ENCODE peak calls at places on chromosomes 2 and 18, in eight cellular contexts. F, I, J, G, T, E, U and S are unnamed samples.

GRCh38 chr2:100011272-100011711 is 131.1 kb downstream of the AFF3 start:
- DNase-seq in F (no peak), I (no peak), J (no peak), G (no peak), T (peak), E (no peak), U (no peak), S (no peak)

GRCh38 chr2:174605687-174606086 is 8.1 kb upstream of the WIPF1 start:
- DNase-seq in F (no peak), I (no peak), J (peak), G (no peak), T (no peak), E (no peak), U (no peak), S (no peak)

GRCh38 chr2:121075006-121075545 is 209.9 kb downstream of the TFCP2L1 start:
- DNase-seq in F (peak), I (peak), J (peak), G (no peak), T (peak), E (peak), U (peak), S (no peak)

GRCh38 chr2:105929506-105929905 is 184.8 kb downstream of the NCK2 start:
- DNase-seq in F (no peak), I (no peak), J (peak), G (no peak), T (peak), E (no peak), U (no peak), S (no peak)

GRCh38 chr18:62201870-62202269 is 14.8 kb downstream of the RELCH start:
- DNase-seq in F (no peak), I (no peak), J (peak), G (no peak), T (no peak), E (no peak), U (peak), S (no peak)

GRCh38 chr2:88263861-88264260 is 93.7 kb downstream of the THNSL2 start:
- DNase-seq in F (no peak), I (no peak), J (no peak), G (no peak), T (no peak), E (no peak), U (no peak), S (no peak)

GRCh38 chr18:5452943-5453342 is 90.9 kb downstream of the EPB41L3 start:
- DNase-seq in F (no peak), I (no peak), J (no peak), G (no peak), T (peak), E (no peak), U (no peak), S (no peak)

GRCh38 chr2:74867841-74868658 is 34.1 kb downstream of the HK2 start:
- DNase-seq in F (no peak), I (no peak), J (no peak), G (no peak), T (peak), E (no peak), U (no peak), S (no peak)

GRCh38 chr2:191740016-191740419 is 62.1 kb downstream of the NABP1 start:
- DNase-seq in F (no peak), I (no peak), J (peak), G (no peak), T (no peak), E (no peak), U (no peak), S (no peak)

GRCh38 chr2:206084870-206085741 is 868 bp downstream of the INO80D start:
- DNase-seq in F (no peak), I (peak), J (no peak), G (peak), T (peak), E (no peak), U (peak), S (peak)

GRCh38 chr18:66558773-66559172 is 45.1 kb downstream of the CDH19 start:
- DNase-seq in F (no peak), I (no peak), J (peak), G (no peak), T (peak), E (no peak), U (no peak), S (no peak)

GRCh38 chr2:1632006-1632348 is 112.3 kb downstream of the PXDN start:
- DNase-seq in F (no peak), I (no peak), J (peak), G (no peak), T (no peak), E (no peak), U (peak), S (no peak)

GRCh38 chr2:233059797-233060499 is at the start of gene INPP5D:
- DNase-seq in F (no peak), I (peak), J (no peak), G (peak), T (no peak), E (no peak), U (peak), S (no peak)

GRCh38 chr2:189152476-189152875 is 27.1 kb downstream of the COL5A2 start:
- DNase-seq in F (no peak), I (no peak), J (no peak), G (peak), T (no peak), E (no peak), U (no peak), S (no peak)

GRCh38 chr2:192559541-192560126 is 364.9 kb upstream of the TMEFF2 start:
- DNase-seq in F (no peak), I (no peak), J (peak), G (no peak), T (no peak), E (no peak), U (peak), S (no peak)

GRCh38 chr2:209771474-209772292 is at the start of gene UNC80:
- DNase-seq in F (peak), I (peak), J (peak), G (peak), T (peak), E (peak), U (no peak), S (peak)

GRCh38 chr18:26547302-26548143 is 830 bp downstream of the KCTD1 start:
- DNase-seq in F (no peak), I (peak), J (peak), G (peak), T (no peak), E (no peak), U (no peak), S (peak)

GRCh38 chr2:241506793-241507429 is 1.5 kb downstream of the STK25 start:
- DNase-seq in F (no peak), I (no peak), J (no peak), G (no peak), T (no peak), E (no peak), U (no peak), S (no peak)

GRCh38 chr2:181813963-181814565 is 77.5 kb upstream of the ITPRID2 start:
- DNase-seq in F (no peak), I (no peak), J (no peak), G (no peak), T (peak), E (no peak), U (peak), S (no peak)

GRCh38 chr2:28225472-28225915 is 167.2 kb upstream of the FOSL2 start:
- DNase-seq in F (no peak), I (no peak), J (no peak), G (no peak), T (no peak), E (no peak), U (no peak), S (no peak)

GRCh38 chr18:51211552-51211951 is 14.1 kb upstream of the MEX3C start:
- DNase-seq in F (no peak), I (peak), J (peak), G (peak), T (peak), E (no peak), U (peak), S (no peak)

GRCh38 chr2:75465317-75465998 is 95.3 kb downstream of the EVA1A start:
- DNase-seq in F (no peak), I (no peak), J (peak), G (no peak), T (peak), E (no peak), U (no peak), S (no peak)

GRCh38 chr2:219278655-219279150 is 463 bp upstream of the DNAJB2 start:
- DNase-seq in F (no peak), I (no peak), J (no peak), G (no peak), T (no peak), E (no peak), U (no peak), S (no peak)

GRCh38 chr2:21715865-21716264 is 592.1 kb downstream of the TDRD15 start:
- DNase-seq in F (no peak), I (no peak), J (no peak), G (peak), T (no peak), E (no peak), U (no peak), S (peak)

GRCh38 chr2:138010890-138011289 is 46.6 kb downstream of the HNMT start:
- DNase-seq in F (no peak), I (no peak), J (no peak), G (no peak), T (no peak), E (peak), U (no peak), S (no peak)

GRCh38 chr2:135238651-135239050 is 186.6 kb downstream of the RAB3GAP1 start:
- DNase-seq in F (no peak), I (no peak), J (no peak), G (no peak), T (no peak), E (no peak), U (no peak), S (no peak)

GRCh38 chr2:175463639-175464310 is 282.3 kb upstream of the ATP5MC3 start:
- DNase-seq in F (no peak), I (no peak), J (no peak), G (no peak), T (no peak), E (no peak), U (no peak), S (no peak)

GRCh38 chr18:76923485-76924085 is 101.2 kb downstream of the ZNF236 start:
- DNase-seq in F (no peak), I (no peak), J (peak), G (no peak), T (peak), E (no peak), U (peak), S (no peak)

GRCh38 chr18:12637393-12637792 is 20.5 kb downstream of the SPIRE1 start:
- DNase-seq in F (no peak), I (no peak), J (no peak), G (no peak), T (no peak), E (no peak), U (no peak), S (no peak)

GRCh38 chr2:24881623-24882022 is 38.4 kb downstream of the ADCY3 start:
- DNase-seq in F (no peak), I (no peak), J (no peak), G (no peak), T (no peak), E (no peak), U (no peak), S (no peak)

GRCh38 chr2:88059979-88060906 is 4.7 kb upstream of the KRCC1 start:
- DNase-seq in F (peak), I (no peak), J (peak), G (no peak), T (peak), E (no peak), U (peak), S (peak)

GRCh38 chr2:112137516-112138142 is 556 bp upstream of the FBLN7 start:
- DNase-seq in F (no peak), I (no peak), J (peak), G (no peak), T (no peak), E (no peak), U (peak), S (no peak)

GRCh38 chr2:172968061-172968469 is 107.6 kb upstream of the MAP3K20 start:
- DNase-seq in F (no peak), I (no peak), J (no peak), G (peak), T (peak), E (no peak), U (no peak), S (no peak)